ENCODE peak calls at places on chromosomes 13 and 19, in six cellular contexts. B is B cell, V is anterior cingulate cortex, W is choroid plexus epithelial cell, A is EH, D is NCI-H1105 treated with DMSO at 0.1 percent for 48 hours. E is an unnamed sample.

GRCh38 chr19:31992750-31993149 is 352.7 kb upstream of the ZNF507 start:
- DNase-seq in B (no peak), V (no peak), W (no peak), A (no peak), D (no peak), E (no peak)

GRCh38 chr19:15269806-15270205 is 37.6 kb upstream of the EPHX3 start:
- DNase-seq in B (no peak), V (no peak), W (no peak), A (no peak), D (no peak), E (no peak)

GRCh38 chr19:27772059-27772458 is 1440.9 kb downstream of the UQCRFS1 start:
- DNase-seq in B (no peak), V (no peak), W (no peak), A (no peak), D (no peak), E (no peak)

GRCh38 chr19:40592170-40592569 is 9.0 kb upstream of the LTBP4 start:
- DNase-seq in B (peak), V (peak), W (peak), A (peak), D (peak), E (no peak)

GRCh38 chr19:10228925-10229324 is 2.2 kb downstream of the S1PR2 start:
- DNase-seq in B (peak), V (no peak), W (peak), A (peak), D (peak), E (no peak)

GRCh38 chr13:29210676-29211075 is 384.8 kb downstream of the SLC7A1 start:
- DNase-seq in B (no peak), V (no peak), W (no peak), A (no peak), D (no peak), E (no peak)

GRCh38 chr13:40981361-40981760 is 37.8 kb downstream of the ELF1 start:
- DNase-seq in B (peak), V (no peak), W (peak), A (no peak), D (no peak), E (peak)

GRCh38 chr19:4908781-4909171 is 525 bp upstream of the UHRF1 start:
- DNase-seq in B (no peak), V (no peak), W (no peak), A (no peak), D (no peak), E (no peak)

GRCh38 chr19:49764341-49764740 is 1.2 kb upstream of the TSKS start:
- DNase-seq in B (no peak), V (no peak), W (no peak), A (no peak), D (no peak), E (no peak)

GRCh38 chr13:23902975-23903905 is 5.9 kb upstream of the C1QTNF9B start:
- DNase-seq in B (peak), V (no peak), W (no peak), A (no peak), D (no peak), E (no peak)

GRCh38 chr19:17623224-17623935 is 64.8 kb downstream of the UNC13A start:
- DNase-seq in B (no peak), V (no peak), W (no peak), A (no peak), D (no peak), E (no peak)

GRCh38 chr13:25561842-25562241 is 190.1 kb downstream of the ATP8A2 start:
- DNase-seq in B (no peak), V (no peak), W (no peak), A (no peak), D (no peak), E (no peak)

GRCh38 chr13:59494560-59494970 is 669.2 kb downstream of the DIAPH3 start:
- DNase-seq in B (no peak), V (no peak), W (peak), A (peak), D (no peak), E (no peak)

GRCh38 chr19:14114439-14114838 is 3.1 kb downstream of the PRKACA start:
- DNase-seq in B (no peak), V (no peak), W (no peak), A (no peak), D (no peak), E (no peak)

GRCh38 chr13:113589251-113589960 is 4.9 kb downstream of the TFDP1 start:
- DNase-seq in B (no peak), V (no peak), W (no peak), A (no peak), D (no peak), E (no peak)

GRCh38 chr19:51948979-51949378 is 21.7 kb downstream of the ZNF613 start:
- DNase-seq in B (no peak), V (peak), W (peak), A (no peak), D (no peak), E (no peak)

GRCh38 chr13:48626077-48626449 is 27.7 kb upstream of the CYSLTR2 start:
- DNase-seq in B (no peak), V (no peak), W (peak), A (no peak), D (no peak), E (peak)

GRCh38 chr19:48815870-48816501 is 5.2 kb upstream of the BCAT2 start:
- DNase-seq in B (no peak), V (no peak), W (peak), A (peak), D (no peak), E (no peak)

GRCh38 chr13:60370343-60370742 is 26.7 kb upstream of the TDRD3 start:
- DNase-seq in B (no peak), V (no peak), W (no peak), A (no peak), D (no peak), E (no peak)

GRCh38 chr19:39126593-39127187 is 1.1 kb downstream of the PAK4 start:
- DNase-seq in B (no peak), V (no peak), W (peak), A (peak), D (no peak), E (no peak)

GRCh38 chr13:104984296-104984818 is 1551.1 kb downstream of the EFNB2 start:
- DNase-seq in B (no peak), V (no peak), W (peak), A (no peak), D (peak), E (peak)

GRCh38 chr13:99124695-99125334 is 75.8 kb upstream of the UBAC2 start:
- DNase-seq in B (no peak), V (no peak), W (peak), A (peak), D (no peak), E (no peak)

GRCh38 chr13:100610399-100611347 is 22.1 kb upstream of the GGACT start:
- DNase-seq in B (peak), V (no peak), W (no peak), A (no peak), D (no peak), E (no peak)

GRCh38 chr19:53875602-53876340 is 6.2 kb upstream of the PRKCG start:
- DNase-seq in B (no peak), V (no peak), W (no peak), A (no peak), D (no peak), E (no peak)

GRCh38 chr13:78430166-78430791 is 173.1 kb downstream of the POU4F1 start:
- DNase-seq in B (no peak), V (no peak), W (no peak), A (peak), D (no peak), E (no peak)

GRCh38 chr13:52695856-52696255 is 43.2 kb downstream of the SUGT1 start:
- DNase-seq in B (no peak), V (no peak), W (peak), A (peak), D (no peak), E (peak)

GRCh38 chr13:30907167-30907761 is 1.2 kb downstream of the MEDAG start:
- DNase-seq in B (no peak), V (no peak), W (peak), A (peak), D (no peak), E (no peak)

GRCh38 chr13:112184261-112184660 is 117.3 kb downstream of the SOX1 start:
- DNase-seq in B (no peak), V (no peak), W (no peak), A (no peak), D (no peak), E (no peak)

GRCh38 chr19:5293607-5294089 is 47.0 kb downstream of the PTPRS start:
- DNase-seq in B (no peak), V (no peak), W (peak), A (peak), D (peak), E (no peak)

GRCh38 chr19:38745316-38745715 is 1.0 kb upstream of the CAPN12 start:
- DNase-seq in B (no peak), V (no peak), W (no peak), A (peak), D (no peak), E (no peak)

GRCh38 chr13:110391273-110391672 is 84.2 kb downstream of the COL4A2 start:
- DNase-seq in B (no peak), V (no peak), W (peak), A (peak), D (no peak), E (no peak)

GRCh38 chr19:43976732-43977131 is 7.3 kb upstream of the ZNF155 start:
- DNase-seq in B (no peak), V (no peak), W (no peak), A (no peak), D (no peak), E (no peak)

GRCh38 chr19:2841858-2842574 is 741 bp downstream of the ZNF555 start:
- DNase-seq in B (peak), V (no peak), W (no peak), A (no peak), D (no peak), E (no peak)

GRCh38 chr13:98919566-98919965 is 58.3 kb downstream of the DOCK9 start:
- DNase-seq in B (no peak), V (no peak), W (no peak), A (no peak), D (no peak), E (no peak)

GRCh38 chr13:113933901-113934300 is 40.0 kb downstream of the C13orf46 start:
- DNase-seq in B (no peak), V (no peak), W (no peak), A (no peak), D (no peak), E (no peak)

GRCh38 chr13:33394294-33394932 is 108.9 kb upstream of the STARD13 start:
- DNase-seq in B (no peak), V (no peak), W (no peak), A (no peak), D (no peak), E (no peak)

GRCh38 chr19:38183227-38183914 is 40.7 kb downstream of the DPF1 start:
- DNase-seq in B (no peak), V (no peak), W (peak), A (no peak), D (no peak), E (no peak)

GRCh38 chr13:112897956-112898785 is 70.8 kb upstream of the MCF2L start:
- DNase-seq in B (no peak), V (no peak), W (no peak), A (no peak), D (no peak), E (no peak)

GRCh38 chr19:55446060-55446459 is 3.0 kb upstream of the SHISA7 start:
- DNase-seq in B (no peak), V (no peak), W (no peak), A (no peak), D (peak), E (no peak)

GRCh38 chr19:46787331-46788100 is 878 bp downstream of the SLC1A5 start:
- DNase-seq in B (peak), V (no peak), W (peak), A (peak), D (peak), E (no peak)

E was measured in SIG-M5.